ENCODE peak calls at places on chromosome 21, in seven cellular contexts. X is nephron progenitor cell; V is activated CD4-positive, CD25-positive, alpha-beta regulatory T cell treated with anti-CD3 and anti-CD28 coated beads, Interleukin-2, amount 50 U/mL, for 72 hours; D is NCI-H524; L is uterus; Z is LHCN-M2; O is mesendoderm. R is an unnamed sample.

GRCh38 chr21:28429161-28429560 is 563.5 kb downstream of the LTN1 start:
- DNase-seq in X (no peak), V (no peak), D (no peak), L (no peak), Z (no peak), O (no peak), R (no peak)

GRCh38 chr21:38086580-38086979 is 170.2 kb upstream of the KCNJ15 start:
- DNase-seq in X (no peak), V (no peak), D (no peak), L (no peak), Z (no peak), O (no peak), R (no peak)

GRCh38 chr21:44419679-44420078 is 35.6 kb upstream of the LRRC3 start:
- DNase-seq in X (no peak), V (no peak), D (no peak), L (no peak), Z (no peak), O (no peak), R (no peak)

GRCh38 chr21:25964009-25964408 is 206.6 kb downstream of the APP start:
- DNase-seq in X (no peak), V (no peak), D (no peak), L (no peak), Z (no peak), O (no peak), R (no peak)

GRCh38 chr21:35208117-35208516 is 159.0 kb upstream of the RUNX1 start:
- DNase-seq in X (no peak), V (no peak), D (no peak), L (no peak), Z (no peak), O (no peak), R (no peak)

GRCh38 chr21:32412162-32412997 is at the start of gene EVA1C:
- DNase-seq in X (peak; percentile 57), V (peak; percentile 68), D (peak; percentile 65), L (peak; percentile 77), Z (peak; percentile 53), O (peak; percentile 63), R (peak; percentile 85)

GRCh38 chr21:39938086-39938611 is 70.9 kb downstream of the PCP4 start:
- DNase-seq in X (no peak), V (no peak), D (no peak), L (no peak), Z (no peak), O (no peak), R (no peak)

GRCh38 chr21:46551636-46552241 is 53.1 kb downstream of the S100B start:
- DNase-seq in X (no peak), V (peak; percentile 60), D (no peak), L (no peak), Z (no peak), O (peak; percentile 3), R (no peak)

GRCh38 chr21:17585875-17586450 is 26.7 kb downstream of the BTG3 start:
- DNase-seq in X (no peak), V (no peak), D (peak; percentile 67), L (no peak), Z (peak; percentile 38), O (peak; percentile 50), R (no peak)

GRCh38 chr21:25578070-25578961 is 29.0 kb downstream of the MRPL39 start:
- DNase-seq in X (no peak), V (no peak), D (no peak), L (no peak), Z (no peak), O (peak; percentile 20), R (no peak)